ENCODE peak calls at places on chromosomes 3 and 15, in six cellular contexts. One of them, this sample, is unnamed.

GRCh38 chr15:89669941-89670340 is 9.2 kb downstream of the PLIN1 start:
- DNase-seq in activated CD8-positive, alpha-beta memory T cell treated with anti-CD3 and anti-CD28 coated beads, Interleukin-2, amount 50 U/mL, for 48 hours: no peak
- DNase-seq in AG09319: no peak
- DNase-seq in omental fat pad: no peak
- DNase-seq in M059J: no peak
- DNase-seq in natural killer cell: no peak
- DNase-seq in this sample: no peak

GRCh38 chr15:29637555-29637954 is 184.7 kb downstream of the TJP1 start:
- DNase-seq in natural killer cell: no peak
- DNase-seq in activated CD8-positive, alpha-beta memory T cell treated with anti-CD3 and anti-CD28 coated beads, Interleukin-2, amount 50 U/mL, for 48 hours: no peak
- DNase-seq in AG09319: no peak
- DNase-seq in omental fat pad: no peak
- DNase-seq in M059J: no peak
- DNase-seq in this sample: no peak

GRCh38 chr15:41564286-41564959 is 5.4 kb downstream of the TYRO3 start:
- DNase-seq in AG09319: no peak
- DNase-seq in natural killer cell: no peak
- DNase-seq in M059J: no peak
- DNase-seq in omental fat pad: no peak
- DNase-seq in activated CD8-positive, alpha-beta memory T cell treated with anti-CD3 and anti-CD28 coated beads, Interleukin-2, amount 50 U/mL, for 48 hours: no peak
- DNase-seq in this sample: no peak

GRCh38 chr3:154090116-154090420 is 31.1 kb upstream of the ARHGEF26 start:
- DNase-seq in natural killer cell: no peak
- DNase-seq in omental fat pad: no peak
- DNase-seq in M059J: peak
- DNase-seq in AG09319: no peak
- DNase-seq in activated CD8-positive, alpha-beta memory T cell treated with anti-CD3 and anti-CD28 coated beads, Interleukin-2, amount 50 U/mL, for 48 hours: no peak
- DNase-seq in this sample: no peak

GRCh38 chr15:57427367-57427821 is 51.1 kb downstream of the CGNL1 start:
- DNase-seq in natural killer cell: no peak
- DNase-seq in omental fat pad: no peak
- DNase-seq in AG09319: peak
- DNase-seq in activated CD8-positive, alpha-beta memory T cell treated with anti-CD3 and anti-CD28 coated beads, Interleukin-2, amount 50 U/mL, for 48 hours: no peak
- DNase-seq in M059J: peak
- DNase-seq in this sample: no peak

GRCh38 chr3:14508966-14509795 is 31.0 kb downstream of the GRIP2 start:
- DNase-seq in activated CD8-positive, alpha-beta memory T cell treated with anti-CD3 and anti-CD28 coated beads, Interleukin-2, amount 50 U/mL, for 48 hours: peak
- DNase-seq in omental fat pad: peak
- DNase-seq in AG09319: no peak
- DNase-seq in M059J: peak
- DNase-seq in natural killer cell: peak
- DNase-seq in this sample: peak

GRCh38 chr3:122101646-122102045 is 46.5 kb downstream of the CD86 start:
- DNase-seq in M059J: peak
- DNase-seq in activated CD8-positive, alpha-beta memory T cell treated with anti-CD3 and anti-CD28 coated beads, Interleukin-2, amount 50 U/mL, for 48 hours: no peak
- DNase-seq in omental fat pad: no peak
- DNase-seq in AG09319: peak
- DNase-seq in natural killer cell: no peak
- DNase-seq in this sample: peak

GRCh38 chr3:101279162-101279561 is 41.2 kb downstream of the IMPG2 start:
- DNase-seq in M059J: peak
- DNase-seq in AG09319: no peak
- DNase-seq in omental fat pad: no peak
- DNase-seq in natural killer cell: no peak
- DNase-seq in activated CD8-positive, alpha-beta memory T cell treated with anti-CD3 and anti-CD28 coated beads, Interleukin-2, amount 50 U/mL, for 48 hours: no peak
- DNase-seq in this sample: no peak

GRCh38 chr3:79729096-79729495 is 38.7 kb downstream of the ROBO1 start:
- DNase-seq in natural killer cell: no peak
- DNase-seq in M059J: peak
- DNase-seq in AG09319: no peak
- DNase-seq in omental fat pad: no peak
- DNase-seq in activated CD8-positive, alpha-beta memory T cell treated with anti-CD3 and anti-CD28 coated beads, Interleukin-2, amount 50 U/mL, for 48 hours: no peak
- DNase-seq in this sample: no peak

GRCh38 chr15:97684249-97684648 is 276.3 kb upstream of the ARRDC4 start:
- DNase-seq in natural killer cell: no peak
- DNase-seq in M059J: no peak
- DNase-seq in activated CD8-positive, alpha-beta memory T cell treated with anti-CD3 and anti-CD28 coated beads, Interleukin-2, amount 50 U/mL, for 48 hours: no peak
- DNase-seq in AG09319: no peak
- DNase-seq in omental fat pad: no peak
- DNase-seq in this sample: no peak

GRCh38 chr3:107598926-107599754 is 76.4 kb downstream of the BBX start:
- DNase-seq in omental fat pad: no peak
- DNase-seq in activated CD8-positive, alpha-beta memory T cell treated with anti-CD3 and anti-CD28 coated beads, Interleukin-2, amount 50 U/mL, for 48 hours: peak
- DNase-seq in AG09319: no peak
- DNase-seq in natural killer cell: peak
- DNase-seq in M059J: no peak
- DNase-seq in this sample: peak

GRCh38 chr3:125511420-125512094 is 8.4 kb downstream of the SNX4 start:
- DNase-seq in activated CD8-positive, alpha-beta memory T cell treated with anti-CD3 and anti-CD28 coated beads, Interleukin-2, amount 50 U/mL, for 48 hours: no peak
- DNase-seq in M059J: no peak
- DNase-seq in AG09319: no peak
- DNase-seq in omental fat pad: no peak
- DNase-seq in natural killer cell: no peak
- DNase-seq in this sample: no peak

GRCh38 chr3:98567646-98568280 is 25.6 kb downstream of the CPOX start:
- DNase-seq in natural killer cell: peak
- DNase-seq in AG09319: no peak
- DNase-seq in M059J: no peak
- DNase-seq in omental fat pad: no peak
- DNase-seq in activated CD8-positive, alpha-beta memory T cell treated with anti-CD3 and anti-CD28 coated beads, Interleukin-2, amount 50 U/mL, for 48 hours: no peak
- DNase-seq in this sample: no peak

GRCh38 chr3:151638555-151638954 is 95.2 kb upstream of the AADACL2 start:
- DNase-seq in AG09319: no peak
- DNase-seq in natural killer cell: no peak
- DNase-seq in omental fat pad: no peak
- DNase-seq in activated CD8-positive, alpha-beta memory T cell treated with anti-CD3 and anti-CD28 coated beads, Interleukin-2, amount 50 U/mL, for 48 hours: no peak
- DNase-seq in M059J: no peak
- DNase-seq in this sample: no peak

GRCh38 chr15:77487479-77487861 is 66.8 kb downstream of the HMG20A start:
- DNase-seq in natural killer cell: no peak
- DNase-seq in M059J: no peak
- DNase-seq in activated CD8-positive, alpha-beta memory T cell treated with anti-CD3 and anti-CD28 coated beads, Interleukin-2, amount 50 U/mL, for 48 hours: no peak
- DNase-seq in AG09319: no peak
- DNase-seq in omental fat pad: no peak
- DNase-seq in this sample: no peak

GRCh38 chr3:10169000-10169496 is 4.3 kb downstream of the IRAK2 start:
- DNase-seq in natural killer cell: no peak
- DNase-seq in omental fat pad: no peak
- DNase-seq in AG09319: no peak
- DNase-seq in M059J: peak
- DNase-seq in activated CD8-positive, alpha-beta memory T cell treated with anti-CD3 and anti-CD28 coated beads, Interleukin-2, amount 50 U/mL, for 48 hours: no peak
- DNase-seq in this sample: no peak

GRCh38 chr15:31845791-31846190 is 184.5 kb upstream of the CHRNA7 start:
- DNase-seq in AG09319: no peak
- DNase-seq in natural killer cell: no peak
- DNase-seq in omental fat pad: no peak
- DNase-seq in activated CD8-positive, alpha-beta memory T cell treated with anti-CD3 and anti-CD28 coated beads, Interleukin-2, amount 50 U/mL, for 48 hours: no peak
- DNase-seq in M059J: no peak
- DNase-seq in this sample: no peak

GRCh38 chr3:156530969-156531368 is 23.9 kb downstream of the SSR3 start:
- DNase-seq in M059J: no peak
- DNase-seq in AG09319: no peak
- DNase-seq in natural killer cell: no peak
- DNase-seq in omental fat pad: no peak
- DNase-seq in activated CD8-positive, alpha-beta memory T cell treated with anti-CD3 and anti-CD28 coated beads, Interleukin-2, amount 50 U/mL, for 48 hours: no peak
- DNase-seq in this sample: no peak

GRCh38 chr15:89459271-89460038 is 36.9 kb downstream of the RHCG start:
- DNase-seq in AG09319: no peak
- DNase-seq in natural killer cell: no peak
- DNase-seq in activated CD8-positive, alpha-beta memory T cell treated with anti-CD3 and anti-CD28 coated beads, Interleukin-2, amount 50 U/mL, for 48 hours: no peak
- DNase-seq in M059J: no peak
- DNase-seq in omental fat pad: no peak
- DNase-seq in this sample: no peak

GRCh38 chr3:81666502-81667121 is 94.8 kb downstream of the GBE1 start:
- DNase-seq in M059J: peak
- DNase-seq in natural killer cell: no peak
- DNase-seq in omental fat pad: no peak
- DNase-seq in activated CD8-positive, alpha-beta memory T cell treated with anti-CD3 and anti-CD28 coated beads, Interleukin-2, amount 50 U/mL, for 48 hours: no peak
- DNase-seq in AG09319: peak
- DNase-seq in this sample: peak

GRCh38 chr3:141981084-141981483 is 104.6 kb downstream of the ATP1B3 start:
- DNase-seq in natural killer cell: no peak
- DNase-seq in AG09319: no peak
- DNase-seq in omental fat pad: no peak
- DNase-seq in M059J: no peak
- DNase-seq in activated CD8-positive, alpha-beta memory T cell treated with anti-CD3 and anti-CD28 coated beads, Interleukin-2, amount 50 U/mL, for 48 hours: no peak
- DNase-seq in this sample: no peak

GRCh38 chr3:102299125-102299877 is 135.5 kb upstream of the ZPLD1 start:
- DNase-seq in activated CD8-positive, alpha-beta memory T cell treated with anti-CD3 and anti-CD28 coated beads, Interleukin-2, amount 50 U/mL, for 48 hours: no peak
- DNase-seq in natural killer cell: no peak
- DNase-seq in M059J: peak
- DNase-seq in AG09319: no peak
- DNase-seq in omental fat pad: no peak
- DNase-seq in this sample: no peak

GRCh38 chr15:70276401-70276800 is 178.7 kb upstream of the TLE3 start:
- DNase-seq in natural killer cell: no peak
- DNase-seq in omental fat pad: no peak
- DNase-seq in activated CD8-positive, alpha-beta memory T cell treated with anti-CD3 and anti-CD28 coated beads, Interleukin-2, amount 50 U/mL, for 48 hours: no peak
- DNase-seq in M059J: no peak
- DNase-seq in AG09319: no peak
- DNase-seq in this sample: no peak

GRCh38 chr3:172595648-172596393 is 72.6 kb upstream of the TNFSF10 start:
- DNase-seq in AG09319: no peak
- DNase-seq in omental fat pad: no peak
- DNase-seq in M059J: peak
- DNase-seq in activated CD8-positive, alpha-beta memory T cell treated with anti-CD3 and anti-CD28 coated beads, Interleukin-2, amount 50 U/mL, for 48 hours: no peak
- DNase-seq in natural killer cell: no peak
- DNase-seq in this sample: peak

This sample was measured in GM13977.